ENCODE peak calls at places on chromosomes 5 and 9, in eight cellular contexts. One of them, this sample, is unnamed.

GRCh38 chr5:50722223-50722622 is 55.8 kb downstream of the PARP8 start:
- DNase-seq in IMR-90: no peak
- DNase-seq in endothelial cell: no peak
- DNase-seq in CD4-positive, alpha-beta T cell: no peak
- DNase-seq in foreskin fibroblast: no peak
- DNase-seq in WTC11: no peak
- DNase-seq in right atrium auricular region: no peak
- DNase-seq in transverse colon: no peak
- DNase-seq in this sample: no peak

GRCh38 chr5:178431777-178432155 is 158.4 kb downstream of the COL23A1 start:
- DNase-seq in IMR-90: peak
- DNase-seq in endothelial cell: no peak
- DNase-seq in CD4-positive, alpha-beta T cell: no peak
- DNase-seq in foreskin fibroblast: no peak
- DNase-seq in WTC11: no peak
- DNase-seq in right atrium auricular region: no peak
- DNase-seq in transverse colon: no peak
- DNase-seq in this sample: no peak

GRCh38 chr9:17367035-17367434 is 211.8 kb upstream of the SH3GL2 start:
- DNase-seq in IMR-90: no peak
- DNase-seq in endothelial cell: no peak
- DNase-seq in CD4-positive, alpha-beta T cell: no peak
- DNase-seq in foreskin fibroblast: no peak
- DNase-seq in WTC11: no peak
- DNase-seq in right atrium auricular region: no peak
- DNase-seq in transverse colon: no peak
- DNase-seq in this sample: no peak

GRCh38 chr9:134225186-134225585 is 60.8 kb upstream of the RNU6ATAC start:
- DNase-seq in IMR-90: no peak
- DNase-seq in endothelial cell: no peak
- DNase-seq in CD4-positive, alpha-beta T cell: no peak
- DNase-seq in foreskin fibroblast: no peak
- DNase-seq in WTC11: no peak
- DNase-seq in right atrium auricular region: no peak
- DNase-seq in transverse colon: no peak
- DNase-seq in this sample: no peak

GRCh38 chr5:158929579-158930233 is 170.0 kb downstream of the EBF1 start:
- DNase-seq in IMR-90: no peak
- DNase-seq in endothelial cell: no peak
- DNase-seq in CD4-positive, alpha-beta T cell: no peak
- DNase-seq in foreskin fibroblast: no peak
- DNase-seq in WTC11: no peak
- DNase-seq in right atrium auricular region: no peak
- DNase-seq in transverse colon: no peak
- DNase-seq in this sample: no peak

GRCh38 chr5:129945031-129945430 is 40.8 kb downstream of the CHSY3 start:
- DNase-seq in IMR-90: no peak
- DNase-seq in endothelial cell: no peak
- DNase-seq in CD4-positive, alpha-beta T cell: no peak
- DNase-seq in foreskin fibroblast: peak
- DNase-seq in WTC11: no peak
- DNase-seq in right atrium auricular region: no peak
- DNase-seq in transverse colon: no peak
- DNase-seq in this sample: peak

GRCh38 chr5:164137095-164137494 is 631.7 kb downstream of the MAT2B start:
- DNase-seq in IMR-90: no peak
- DNase-seq in endothelial cell: no peak
- DNase-seq in CD4-positive, alpha-beta T cell: no peak
- DNase-seq in foreskin fibroblast: no peak
- DNase-seq in WTC11: no peak
- DNase-seq in right atrium auricular region: no peak
- DNase-seq in transverse colon: no peak
- DNase-seq in this sample: no peak

GRCh38 chr9:34114436-34114835 is 12.1 kb downstream of the DCAF12 start:
- DNase-seq in IMR-90: no peak
- DNase-seq in endothelial cell: no peak
- DNase-seq in CD4-positive, alpha-beta T cell: no peak
- DNase-seq in foreskin fibroblast: no peak
- DNase-seq in WTC11: no peak
- DNase-seq in right atrium auricular region: no peak
- DNase-seq in transverse colon: no peak
- DNase-seq in this sample: no peak

GRCh38 chr5:38473008-38473407 is 83.4 kb downstream of the LIFR start:
- DNase-seq in IMR-90: no peak
- DNase-seq in endothelial cell: no peak
- DNase-seq in CD4-positive, alpha-beta T cell: no peak
- DNase-seq in foreskin fibroblast: no peak
- DNase-seq in WTC11: no peak
- DNase-seq in right atrium auricular region: no peak
- DNase-seq in transverse colon: no peak
- DNase-seq in this sample: no peak

GRCh38 chr9:82745919-82746318 is 317.0 kb downstream of the RASEF start:
- DNase-seq in IMR-90: no peak
- DNase-seq in endothelial cell: no peak
- DNase-seq in CD4-positive, alpha-beta T cell: no peak
- DNase-seq in foreskin fibroblast: no peak
- DNase-seq in WTC11: no peak
- DNase-seq in right atrium auricular region: no peak
- DNase-seq in transverse colon: no peak
- DNase-seq in this sample: no peak

GRCh38 chr5:112023766-112024165 is 266.8 kb upstream of the NREP start:
- DNase-seq in IMR-90: no peak
- DNase-seq in endothelial cell: no peak
- DNase-seq in CD4-positive, alpha-beta T cell: no peak
- DNase-seq in foreskin fibroblast: no peak
- DNase-seq in WTC11: no peak
- DNase-seq in right atrium auricular region: no peak
- DNase-seq in transverse colon: no peak
- DNase-seq in this sample: no peak

GRCh38 chr9:34546834-34547827 is 24.3 kb upstream of the ENHO start:
- DNase-seq in IMR-90: peak
- DNase-seq in endothelial cell: peak
- DNase-seq in CD4-positive, alpha-beta T cell: peak
- DNase-seq in foreskin fibroblast: peak
- DNase-seq in WTC11: peak
- DNase-seq in right atrium auricular region: no peak
- DNase-seq in transverse colon: peak
- DNase-seq in this sample: peak

GRCh38 chr5:64690417-64691151 is at the start of gene SHISAL2B:
- DNase-seq in IMR-90: no peak
- DNase-seq in endothelial cell: peak
- DNase-seq in CD4-positive, alpha-beta T cell: no peak
- DNase-seq in foreskin fibroblast: peak
- DNase-seq in WTC11: peak
- DNase-seq in right atrium auricular region: no peak
- DNase-seq in transverse colon: no peak
- DNase-seq in this sample: peak

GRCh38 chr5:10703676-10704075 is 57.4 kb downstream of the DAP start:
- DNase-seq in IMR-90: no peak
- DNase-seq in endothelial cell: no peak
- DNase-seq in CD4-positive, alpha-beta T cell: no peak
- DNase-seq in foreskin fibroblast: no peak
- DNase-seq in WTC11: no peak
- DNase-seq in right atrium auricular region: no peak
- DNase-seq in transverse colon: peak
- DNase-seq in this sample: no peak

GRCh38 chr5:123091988-123092583 is 3.0 kb downstream of the PRDM6 start:
- DNase-seq in IMR-90: peak
- DNase-seq in endothelial cell: no peak
- DNase-seq in CD4-positive, alpha-beta T cell: no peak
- DNase-seq in foreskin fibroblast: no peak
- DNase-seq in WTC11: no peak
- DNase-seq in right atrium auricular region: no peak
- DNase-seq in transverse colon: no peak
- DNase-seq in this sample: no peak

GRCh38 chr5:146390469-146390868 is 51.8 kb downstream of the POU4F3 start:
- DNase-seq in IMR-90: no peak
- DNase-seq in endothelial cell: peak
- DNase-seq in CD4-positive, alpha-beta T cell: no peak
- DNase-seq in foreskin fibroblast: no peak
- DNase-seq in WTC11: peak
- DNase-seq in right atrium auricular region: no peak
- DNase-seq in transverse colon: no peak
- DNase-seq in this sample: no peak
- TF ChIP-seq CTCF in IMR-90: no peak
- TF ChIP-seq CTCF in endothelial cell: peak
- TF ChIP-seq CTCF in CD4-positive, alpha-beta T cell: no peak
- TF ChIP-seq CTCF in foreskin fibroblast: no peak
- TF ChIP-seq CTCF in WTC11: peak
- TF ChIP-seq CTCF in right atrium auricular region: no peak
- TF ChIP-seq CTCF in transverse colon: no peak
- TF ChIP-seq CTCF in this sample: no peak

DNA sequence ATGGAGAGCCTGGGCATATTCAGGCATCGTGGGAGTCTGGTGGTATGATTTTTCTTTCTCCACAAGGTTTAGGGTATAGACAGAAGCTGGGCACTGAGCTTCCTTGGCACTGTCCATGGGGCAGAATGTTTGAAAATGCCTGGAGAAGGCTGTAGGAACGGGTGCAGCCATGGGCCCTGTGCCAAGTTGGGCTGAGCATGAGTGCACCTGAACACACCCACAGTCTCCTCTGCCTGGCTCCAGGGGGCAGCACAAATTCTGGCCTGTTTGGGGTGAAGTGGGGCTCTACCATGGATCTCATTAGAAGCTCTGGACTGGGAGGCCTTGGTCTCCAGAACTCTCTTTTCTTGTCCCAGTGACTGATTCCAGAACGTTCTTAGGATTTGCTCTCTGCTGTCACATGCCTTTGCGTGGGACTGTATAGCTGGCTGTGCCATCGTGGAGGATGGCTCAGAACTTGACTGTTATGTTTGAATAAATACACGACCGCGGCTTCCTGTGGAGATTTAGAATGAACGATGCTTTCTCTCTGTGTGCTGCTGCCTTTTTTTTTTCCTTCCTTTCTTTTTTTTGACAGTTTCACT is 229.8 kb downstream of the FANCC start:
- DNase-seq in IMR-90: no peak
- DNase-seq in endothelial cell: no peak
- DNase-seq in CD4-positive, alpha-beta T cell: no peak
- DNase-seq in foreskin fibroblast: no peak
- DNase-seq in WTC11: no peak
- DNase-seq in right atrium auricular region: no peak
- DNase-seq in transverse colon: peak
- DNase-seq in this sample: no peak
- TF ChIP-seq CTCF in IMR-90: peak
- TF ChIP-seq CTCF in endothelial cell: no peak
- TF ChIP-seq CTCF in CD4-positive, alpha-beta T cell: no peak
- TF ChIP-seq CTCF in foreskin fibroblast: no peak
- TF ChIP-seq CTCF in WTC11: no peak
- TF ChIP-seq CTCF in right atrium auricular region: no peak
- TF ChIP-seq CTCF in transverse colon: no peak
- TF ChIP-seq CTCF in this sample: no peak

GRCh38 chr5:151084363-151084762 is 3.5 kb upstream of the TNIP1 start:
- DNase-seq in IMR-90: peak
- DNase-seq in endothelial cell: no peak
- DNase-seq in CD4-positive, alpha-beta T cell: no peak
- DNase-seq in foreskin fibroblast: no peak
- DNase-seq in WTC11: no peak
- DNase-seq in right atrium auricular region: no peak
- DNase-seq in transverse colon: no peak
- DNase-seq in this sample: peak

GRCh38 chr5:151081426-151082273 is 816 bp upstream of the TNIP1 start:
- DNase-seq in IMR-90: peak
- DNase-seq in endothelial cell: no peak
- DNase-seq in CD4-positive, alpha-beta T cell: no peak
- DNase-seq in foreskin fibroblast: no peak
- DNase-seq in WTC11: no peak
- DNase-seq in right atrium auricular region: no peak
- DNase-seq in transverse colon: no peak
- DNase-seq in this sample: peak

GRCh38 chr5:151080620-151081425 is at the start of gene TNIP1:
- DNase-seq in IMR-90: peak
- DNase-seq in endothelial cell: peak
- DNase-seq in CD4-positive, alpha-beta T cell: peak
- DNase-seq in foreskin fibroblast: peak
- DNase-seq in WTC11: peak
- DNase-seq in right atrium auricular region: peak
- DNase-seq in transverse colon: peak
- DNase-seq in this sample: peak

GRCh38 chr5:151082976-151083651 is 2.3 kb upstream of the TNIP1 start:
- DNase-seq in IMR-90: peak
- DNase-seq in endothelial cell: no peak
- DNase-seq in CD4-positive, alpha-beta T cell: peak
- DNase-seq in foreskin fibroblast: no peak
- DNase-seq in WTC11: no peak
- DNase-seq in right atrium auricular region: no peak
- DNase-seq in transverse colon: peak
- DNase-seq in this sample: no peak

DNA sequence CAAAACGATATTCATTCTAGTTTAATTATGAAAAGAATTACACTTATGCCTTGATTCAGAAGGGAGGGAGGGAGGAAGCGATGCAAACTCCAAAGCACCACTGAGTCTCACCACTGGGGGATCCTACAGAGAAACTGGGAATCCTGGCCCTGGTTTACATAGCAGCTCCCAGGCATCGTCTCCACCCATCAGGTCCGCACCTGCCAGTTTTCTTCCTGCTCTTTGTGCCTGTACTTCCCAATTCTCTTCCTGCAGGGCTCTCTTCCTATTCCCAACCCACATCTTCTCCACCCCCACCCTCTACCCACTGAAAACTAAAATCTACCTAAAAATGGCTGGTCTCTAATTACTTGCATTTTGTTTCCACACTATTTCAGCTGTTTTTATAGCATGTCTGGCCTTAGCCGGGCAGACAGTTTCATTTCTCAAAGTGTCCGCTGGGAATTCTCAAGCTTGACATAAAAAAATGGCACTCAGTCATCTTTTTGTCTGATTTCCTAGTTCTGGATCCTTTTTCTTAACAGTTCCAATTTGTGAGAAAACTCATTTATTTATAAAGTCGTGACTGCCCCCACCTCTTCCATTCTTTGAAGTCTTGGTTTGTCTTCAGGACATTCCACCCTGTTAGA is 1.6 kb upstream of the TNIP1 start:
- DNase-seq in IMR-90: peak
- DNase-seq in endothelial cell: peak
- DNase-seq in CD4-positive, alpha-beta T cell: no peak
- DNase-seq in foreskin fibroblast: no peak
- DNase-seq in WTC11: peak
- DNase-seq in right atrium auricular region: no peak
- DNase-seq in transverse colon: peak
- DNase-seq in this sample: peak
- TF ChIP-seq CTCF in IMR-90: peak
- TF ChIP-seq CTCF in endothelial cell: peak
- TF ChIP-seq CTCF in CD4-positive, alpha-beta T cell: peak
- TF ChIP-seq CTCF in foreskin fibroblast: no peak
- TF ChIP-seq CTCF in WTC11: no peak
- TF ChIP-seq CTCF in right atrium auricular region: peak
- TF ChIP-seq CTCF in transverse colon: peak
- TF ChIP-seq CTCF in this sample: peak

DNA sequence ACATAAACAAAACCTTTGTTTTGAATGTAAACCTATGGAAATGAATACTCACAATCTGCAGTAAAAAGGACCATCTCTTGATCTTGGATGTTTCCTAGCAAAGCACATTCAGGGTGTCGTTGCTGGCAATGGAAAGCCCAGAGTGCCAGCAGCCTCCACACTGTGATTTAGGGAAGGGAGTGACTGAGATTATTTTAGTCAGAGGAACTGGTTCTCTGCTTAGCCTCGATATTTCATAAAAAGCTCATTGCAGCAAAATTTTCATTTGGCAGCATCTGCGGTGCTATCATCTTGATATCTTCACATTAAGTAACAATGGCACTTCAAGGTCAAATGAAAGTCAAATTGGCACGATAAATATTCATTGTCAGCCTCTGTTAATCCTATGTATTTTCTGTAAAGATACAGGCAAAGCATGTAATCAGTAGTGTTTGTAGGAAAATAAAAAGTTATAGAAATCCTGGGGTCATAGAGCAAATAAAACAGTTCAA is 116.0 kb downstream of the MACIR start:
- DNase-seq in IMR-90: no peak
- DNase-seq in endothelial cell: no peak
- DNase-seq in CD4-positive, alpha-beta T cell: no peak
- DNase-seq in foreskin fibroblast: no peak
- DNase-seq in WTC11: no peak
- DNase-seq in right atrium auricular region: no peak
- DNase-seq in transverse colon: no peak
- DNase-seq in this sample: no peak
- TF ChIP-seq CTCF in IMR-90: no peak
- TF ChIP-seq CTCF in endothelial cell: no peak
- TF ChIP-seq CTCF in CD4-positive, alpha-beta T cell: no peak
- TF ChIP-seq CTCF in foreskin fibroblast: no peak
- TF ChIP-seq CTCF in WTC11: no peak
- TF ChIP-seq CTCF in right atrium auricular region: no peak
- TF ChIP-seq CTCF in transverse colon: no peak
- TF ChIP-seq CTCF in this sample: no peak

This sample was measured in cardiac muscle cell.